ENCODE peak calls at places on chromosomes 11 and 22, in eight cellular contexts. Q is tibial artery; S is AG04449; X is mesenchymal stem cell; M is spleen; N is CD4-positive, alpha-beta memory T cell; G is fibroblast of the aortic adventitia; Y is brain microvascular endothelial cell. J is an unnamed sample.

GRCh38 chr11:78830277-78830676 is 255.6 kb upstream of the NARS2 start:
- DNase-seq in Q (no peak), S (no peak), X (no peak), M (no peak), N (no peak), G (no peak), Y (no peak), J (no peak)

GRCh38 chr22:23376256-23376655 is 195.9 kb downstream of the BCR start:
- DNase-seq in Q (no peak), S (no peak), X (peak), M (no peak), N (no peak), G (no peak), Y (no peak), J (peak)

GRCh38 chr11:44950036-44950624 is 553 bp downstream of the TP53I11 start:
- DNase-seq in Q (peak), S (no peak), X (no peak), M (peak), N (no peak), G (no peak), Y (no peak), J (peak)

GRCh38 chr11:115220881-115221280 is 283.3 kb downstream of the CADM1 start:
- DNase-seq in Q (no peak), S (no peak), X (no peak), M (no peak), N (no peak), G (no peak), Y (no peak), J (no peak)

GRCh38 chr11:112023104-112023503 is 2.1 kb upstream of the DLAT start:
- DNase-seq in Q (no peak), S (no peak), X (no peak), M (no peak), N (no peak), G (no peak), Y (no peak), J (peak)

GRCh38 chr11:44192015-44192380 is 96.5 kb downstream of the EXT2 start:
- DNase-seq in Q (no peak), S (no peak), X (no peak), M (no peak), N (no peak), G (no peak), Y (no peak), J (no peak)

GRCh38 chr11:23232652-23233051 is 372.4 kb upstream of the CCDC179 start:
- DNase-seq in Q (no peak), S (no peak), X (no peak), M (no peak), N (no peak), G (no peak), Y (no peak), J (no peak)

GRCh38 chr11:72621008-72621610 is 53.1 kb downstream of the PDE2A start:
- DNase-seq in Q (no peak), S (no peak), X (no peak), M (no peak), N (no peak), G (no peak), Y (no peak), J (no peak)

GRCh38 chr11:104127828-104128227 is 36.1 kb downstream of the PDGFD start:
- DNase-seq in Q (no peak), S (no peak), X (peak), M (no peak), N (no peak), G (peak), Y (peak), J (no peak)

GRCh38 chr11:130414107-130415088 is 14.0 kb downstream of the ADAMTS8 start:
- DNase-seq in Q (no peak), S (no peak), X (no peak), M (no peak), N (no peak), G (no peak), Y (no peak), J (no peak)

GRCh38 chr11:35615911-35616900 is 2.1 kb upstream of the FJX1 start:
- DNase-seq in Q (no peak), S (no peak), X (peak), M (no peak), N (peak), G (peak), Y (peak), J (peak)

GRCh38 chr11:74009675-74010305 is 905 bp upstream of the UCP3 start:
- DNase-seq in Q (no peak), S (no peak), X (no peak), M (no peak), N (no peak), G (no peak), Y (no peak), J (no peak)

GRCh38 chr11:108768370-108768769 is 103.5 kb downstream of the DDX10 start:
- DNase-seq in Q (no peak), S (no peak), X (peak), M (no peak), N (no peak), G (peak), Y (no peak), J (peak)

GRCh38 chr11:45110562-45110961 is 35.9 kb upstream of the PRDM11 start:
- DNase-seq in Q (no peak), S (no peak), X (peak), M (no peak), N (peak), G (peak), Y (peak), J (peak)

GRCh38 chr11:62443390-62444201 is 24.8 kb downstream of the SCGB1A1 start:
- DNase-seq in Q (peak), S (no peak), X (no peak), M (no peak), N (no peak), G (peak), Y (no peak), J (no peak)

GRCh38 chr11:63979426-63979825 is 5.0 kb downstream of the COX8A start:
- DNase-seq in Q (no peak), S (no peak), X (no peak), M (no peak), N (no peak), G (no peak), Y (no peak), J (no peak)

GRCh38 chr11:128897841-128898240 is 6.7 kb downstream of the KCNJ5 start:
- DNase-seq in Q (no peak), S (no peak), X (no peak), M (no peak), N (no peak), G (no peak), Y (no peak), J (no peak)

GRCh38 chr22:39299829-39300178 is 19.6 kb downstream of the RPL3 start:
- DNase-seq in Q (peak), S (no peak), X (peak), M (no peak), N (no peak), G (no peak), Y (no peak), J (peak)

GRCh38 chr11:100791873-100792272 is 104.8 kb downstream of the ARHGAP42 start:
- DNase-seq in Q (no peak), S (no peak), X (no peak), M (no peak), N (no peak), G (peak), Y (no peak), J (no peak)

GRCh38 chr11:112797653-112798293 is 163.4 kb upstream of the NCAM1 start:
- DNase-seq in Q (no peak), S (no peak), X (peak), M (no peak), N (no peak), G (peak), Y (peak), J (peak)

GRCh38 chr22:24107668-24108067 is 73.6 kb upstream of the SUSD2 start:
- DNase-seq in Q (peak), S (peak), X (no peak), M (no peak), N (no peak), G (peak), Y (peak), J (no peak)

GRCh38 chr11:36375348-36376314 is 79.5 kb downstream of the PRR5L start:
- DNase-seq in Q (no peak), S (no peak), X (no peak), M (no peak), N (no peak), G (no peak), Y (no peak), J (no peak)

GRCh38 chr22:47333625-47334024 is 571.2 kb downstream of the TBC1D22A start:
- DNase-seq in Q (no peak), S (no peak), X (no peak), M (no peak), N (no peak), G (peak), Y (peak), J (peak)

GRCh38 chr11:125076378-125076945 is 13.4 kb downstream of the SLC37A2 start:
- DNase-seq in Q (no peak), S (no peak), X (no peak), M (no peak), N (no peak), G (no peak), Y (no peak), J (no peak)

GRCh38 chr11:32326522-32326921 is 108.8 kb downstream of the WT1 start:
- DNase-seq in Q (no peak), S (no peak), X (no peak), M (no peak), N (no peak), G (peak), Y (no peak), J (no peak)

GRCh38 chr11:75498556-75499255 is 27.0 kb downstream of the GDPD5 start:
- DNase-seq in Q (peak), S (no peak), X (no peak), M (no peak), N (no peak), G (peak), Y (no peak), J (no peak)

GRCh38 chr11:79488286-79488685 is 47.5 kb upstream of the TENM4 start:
- DNase-seq in Q (no peak), S (no peak), X (no peak), M (no peak), N (no peak), G (peak), Y (no peak), J (no peak)

GRCh38 chr11:65777241-65777640 is 3.5 kb downstream of the AP5B1 start:
- DNase-seq in Q (peak), S (no peak), X (no peak), M (peak), N (no peak), G (no peak), Y (no peak), J (no peak)

GRCh38 chr11:34425360-34425759 is 13.4 kb upstream of the CAT start:
- DNase-seq in Q (no peak), S (no peak), X (no peak), M (no peak), N (no peak), G (no peak), Y (no peak), J (peak)

GRCh38 chr11:73480677-73481076 is 104.5 kb downstream of the RELT start:
- DNase-seq in Q (no peak), S (no peak), X (no peak), M (no peak), N (no peak), G (peak), Y (no peak), J (peak)

GRCh38 chr11:113840932-113841664 is 34.3 kb downstream of the USP28 start:
- DNase-seq in Q (no peak), S (no peak), X (no peak), M (no peak), N (no peak), G (no peak), Y (no peak), J (no peak)

GRCh38 chr11:61683116-61683515 is 2.9 kb downstream of the DAGLA start:
- DNase-seq in Q (no peak), S (no peak), X (no peak), M (no peak), N (no peak), G (no peak), Y (no peak), J (no peak)

GRCh38 chr22:36079041-36079440 is 50.4 kb upstream of the RBFOX2 start:
- DNase-seq in Q (no peak), S (no peak), X (no peak), M (no peak), N (no peak), G (no peak), Y (no peak), J (no peak)

GRCh38 chr11:43532046-43532445 is 148.5 kb upstream of the HSD17B12 start:
- DNase-seq in Q (no peak), S (no peak), X (no peak), M (no peak), N (no peak), G (no peak), Y (no peak), J (peak)

GRCh38 chr22:32018056-32018455 is 25.0 kb upstream of the SLC5A1 start:
- DNase-seq in Q (no peak), S (no peak), X (no peak), M (no peak), N (no peak), G (peak), Y (peak), J (peak)

GRCh38 chr11:62539238-62539925 is 7.2 kb downstream of the AHNAK start:
- DNase-seq in Q (no peak), S (peak), X (peak), M (no peak), N (no peak), G (peak), Y (peak), J (peak)

GRCh38 chr11:17439316-17439782 is 37.3 kb downstream of the ABCC8 start:
- DNase-seq in Q (no peak), S (no peak), X (no peak), M (no peak), N (no peak), G (no peak), Y (no peak), J (no peak)

GRCh38 chr11:117444256-117445096 is 116.8 kb downstream of the CEP164 start:
- DNase-seq in Q (no peak), S (no peak), X (no peak), M (peak), N (no peak), G (no peak), Y (no peak), J (no peak)

GRCh38 chr11:104484784-104485554 is 321.0 kb upstream of the PDGFD start:
- DNase-seq in Q (no peak), S (no peak), X (peak), M (no peak), N (no peak), G (no peak), Y (no peak), J (no peak)

DNA sequence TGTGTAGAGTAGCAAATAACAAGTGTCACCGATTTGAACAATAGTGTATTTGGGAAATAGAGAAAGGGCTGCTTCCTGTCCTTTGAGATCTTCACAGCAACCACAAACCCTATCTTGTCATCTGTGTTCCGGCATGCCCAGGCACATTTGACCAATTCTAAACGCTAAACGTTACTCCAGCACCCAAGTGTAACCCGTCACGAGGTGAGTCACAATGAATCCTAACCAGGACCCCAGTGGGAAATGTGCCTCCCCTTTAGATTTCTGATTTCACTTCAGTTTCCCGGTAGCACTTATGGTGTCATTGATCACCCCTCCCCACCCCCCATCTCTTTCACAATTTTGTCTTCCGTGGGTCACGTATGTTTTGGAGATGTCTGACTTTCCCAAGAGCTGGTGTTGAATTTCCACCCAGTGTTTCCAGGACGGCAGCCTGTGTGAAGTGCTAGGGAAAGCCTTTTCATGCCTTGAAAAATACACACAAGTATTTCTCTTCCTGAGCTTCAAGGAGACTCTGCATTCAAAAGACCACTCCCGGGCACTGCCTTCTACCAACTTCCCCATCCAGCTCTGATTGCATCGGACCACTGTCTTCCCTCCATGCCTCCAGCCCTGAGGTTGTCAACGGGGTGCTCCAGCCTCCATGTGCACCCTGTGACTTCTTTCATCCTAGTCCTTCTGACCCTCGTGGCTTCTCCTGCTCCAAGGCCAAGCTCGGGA is 10.5 kb upstream of the C11orf24 start:
- DNase-seq in Q (no peak), S (no peak), X (no peak), M (no peak), N (peak), G (no peak), Y (no peak), J (peak)
- H3K4me3 ChIP-seq in Q (no peak), S (no peak), X (no peak), M (no peak), N (no peak), G (no peak), Y (no peak), J (peak)

DNA sequence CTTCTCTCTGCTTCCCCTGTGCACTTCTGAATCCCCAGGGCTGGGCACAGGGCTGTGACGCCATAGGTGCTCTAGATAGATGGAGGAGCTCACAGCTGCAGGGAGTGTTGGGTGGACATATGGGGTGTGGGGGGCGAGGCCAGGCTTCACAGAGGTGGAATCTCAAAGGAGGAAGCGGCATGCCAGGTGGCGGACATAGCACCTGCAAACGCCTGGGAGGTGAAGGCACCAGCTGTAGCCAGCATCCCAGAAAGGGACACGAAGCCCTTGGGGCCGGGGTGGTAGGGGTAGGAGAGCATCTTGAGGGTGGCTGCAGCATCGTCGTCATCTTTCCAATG is 14.6 kb upstream of the KCNQ1OT1 start:
- DNase-seq in Q (no peak), S (no peak), X (no peak), M (no peak), N (no peak), G (no peak), Y (no peak), J (no peak)
- H3K4me3 ChIP-seq in Q (no peak), S (no peak), X (no peak), M (no peak), N (no peak), G (no peak), Y (no peak), J (no peak)

DNA sequence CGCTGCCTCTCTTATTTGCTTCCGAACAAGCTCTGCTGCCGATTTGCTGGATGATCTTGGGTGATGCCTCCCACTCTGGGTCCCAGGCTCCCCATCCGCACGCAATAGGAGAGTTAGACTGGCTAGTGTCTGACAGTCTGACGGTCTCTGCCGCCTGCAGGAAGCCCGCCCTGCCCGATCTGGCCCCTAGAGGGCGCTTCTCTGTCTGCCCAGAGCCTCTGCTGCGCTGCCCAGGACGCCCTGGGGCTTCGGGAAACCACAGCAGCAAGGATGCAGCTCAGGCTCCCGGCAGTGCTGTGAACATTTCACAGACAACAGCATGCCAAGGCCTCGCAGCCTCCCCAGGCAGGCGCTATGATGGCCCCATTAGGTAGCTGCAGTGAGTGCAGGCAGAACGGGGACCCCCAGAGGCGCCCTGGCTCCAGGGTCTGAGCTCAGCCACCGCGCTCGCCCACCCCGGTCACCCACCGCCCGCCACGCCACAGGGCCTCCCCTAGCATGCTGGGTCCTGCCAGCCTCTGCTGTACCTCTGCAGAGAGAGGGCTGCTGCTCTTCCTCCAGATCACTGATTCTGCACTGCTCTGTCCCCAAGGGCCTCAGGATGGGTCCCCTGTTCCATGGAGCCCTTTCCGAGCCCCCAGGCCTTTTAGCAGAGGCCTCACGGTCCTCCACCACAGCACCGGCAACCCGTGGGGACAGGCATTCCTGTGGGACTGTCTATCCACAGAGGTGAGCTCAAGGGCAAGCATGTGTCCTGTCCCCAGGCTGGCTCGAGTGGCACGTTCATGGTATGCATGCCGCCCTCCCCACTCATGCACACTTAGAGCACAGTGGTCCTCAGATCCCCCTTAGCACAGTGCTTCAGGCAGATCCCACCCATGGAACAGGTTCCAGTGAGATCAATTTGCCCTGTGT is 4.3 kb upstream of the BAIAP2L2 start:
- DNase-seq in Q (peak), S (peak), X (peak), M (peak), N (peak), G (peak), Y (peak), J (peak)
- H3K4me3 ChIP-seq in Q (no peak), S (no peak), X (no peak), M (no peak), N (no peak), G (no peak), Y (no peak), J (no peak)

GRCh38 chr22:41927813-41928212 is 1.2 kb upstream of the TNFRSF13C start:
- DNase-seq in Q (no peak), S (no peak), X (no peak), M (peak), N (no peak), G (no peak), Y (no peak), J (no peak)

GRCh38 chr22:41923595-41924276 is 2.9 kb downstream of the TNFRSF13C start:
- DNase-seq in Q (no peak), S (no peak), X (no peak), M (no peak), N (no peak), G (no peak), Y (no peak), J (no peak)

GRCh38 chr22:41928416-41929157 is 2.0 kb upstream of the TNFRSF13C start:
- DNase-seq in Q (no peak), S (no peak), X (no peak), M (peak), N (no peak), G (no peak), Y (no peak), J (no peak)

GRCh38 chr22:41922940-41923594 is 3.5 kb downstream of the TNFRSF13C start:
- DNase-seq in Q (no peak), S (no peak), X (no peak), M (no peak), N (no peak), G (no peak), Y (no peak), J (no peak)

GRCh38 chr22:41925783-41926460 is 684 bp downstream of the TNFRSF13C start:
- DNase-seq in Q (no peak), S (no peak), X (peak), M (peak), N (peak), G (no peak), Y (no peak), J (peak)
- H3K4me3 ChIP-seq in Q (peak), S (peak), X (peak), M (peak), N (no peak), G (no peak), Y (no peak), J (no peak)